ENCODE peak calls at places on chromosomes 7 and 10, in four cellular contexts. U, W, F and K are unnamed samples.

GRCh38 chr7:143015102-143015501 is 11.8 kb downstream of the OR9A2 start:
- DNase-seq in U (no peak), W (no peak), F (peak), K (no peak)

GRCh38 chr7:72411419-72411818 is 719 bp downstream of the CALN1 start:
- DNase-seq in U (no peak), W (no peak), F (no peak), K (no peak)

GRCh38 chr10:116316533-116316932 is 7.7 kb upstream of the CCDC172 start:
- DNase-seq in U (peak), W (no peak), F (no peak), K (no peak)

GRCh38 chr10:88933584-88933983 is 19.0 kb downstream of the ACTA2 start:
- DNase-seq in U (no peak), W (no peak), F (no peak), K (no peak)

GRCh38 chr7:142420554-142421362 is 162.9 kb upstream of the PRSS58 start:
- DNase-seq in U (peak), W (no peak), F (no peak), K (no peak)

GRCh38 chr7:66500087-66500486 is 128.6 kb upstream of the KCTD7 start:
- DNase-seq in U (no peak), W (peak), F (peak), K (no peak)

GRCh38 chr7:157855452-157856213 is 518.8 kb downstream of the DNAJB6 start:
- DNase-seq in U (no peak), W (no peak), F (no peak), K (no peak)

GRCh38 chr7:67019562-67020390 is 23.1 kb downstream of the TYW1 start:
- DNase-seq in U (peak), W (peak), F (no peak), K (no peak)

GRCh38 chr10:78751716-78752115 is 317.1 kb upstream of the ZMIZ1 start:
- DNase-seq in U (no peak), W (no peak), F (no peak), K (no peak)

GRCh38 chr10:111297351-111297848 is 220.6 kb downstream of the ADRA2A start:
- DNase-seq in U (peak), W (no peak), F (no peak), K (no peak)

GRCh38 chr10:62069452-62070191 is 168.1 kb downstream of the ARID5B start:
- DNase-seq in U (no peak), W (no peak), F (no peak), K (no peak)

GRCh38 chr7:26626687-26627086 is 237.7 kb downstream of the SKAP2 start:
- DNase-seq in U (no peak), W (no peak), F (no peak), K (peak)

GRCh38 chr7:74656421-74656910 is 1.1 kb upstream of the GTF2I start:
- DNase-seq in U (peak), W (no peak), F (peak), K (no peak)

GRCh38 chr10:49161411-49161997 is 26.7 kb downstream of the TMEM273 start:
- DNase-seq in U (peak), W (no peak), F (peak), K (no peak)

GRCh38 chr10:13717936-13718772 is 131.4 kb downstream of the PRPF18 start:
- DNase-seq in U (peak), W (no peak), F (no peak), K (peak)

GRCh38 chr10:37754538-37755323 is 102.7 kb downstream of the ZNF248 start:
- DNase-seq in U (no peak), W (peak), F (peak), K (no peak)
- TF ChIP-seq CTCF in U (no peak), W (peak), F (peak), K (no peak)

DNA sequence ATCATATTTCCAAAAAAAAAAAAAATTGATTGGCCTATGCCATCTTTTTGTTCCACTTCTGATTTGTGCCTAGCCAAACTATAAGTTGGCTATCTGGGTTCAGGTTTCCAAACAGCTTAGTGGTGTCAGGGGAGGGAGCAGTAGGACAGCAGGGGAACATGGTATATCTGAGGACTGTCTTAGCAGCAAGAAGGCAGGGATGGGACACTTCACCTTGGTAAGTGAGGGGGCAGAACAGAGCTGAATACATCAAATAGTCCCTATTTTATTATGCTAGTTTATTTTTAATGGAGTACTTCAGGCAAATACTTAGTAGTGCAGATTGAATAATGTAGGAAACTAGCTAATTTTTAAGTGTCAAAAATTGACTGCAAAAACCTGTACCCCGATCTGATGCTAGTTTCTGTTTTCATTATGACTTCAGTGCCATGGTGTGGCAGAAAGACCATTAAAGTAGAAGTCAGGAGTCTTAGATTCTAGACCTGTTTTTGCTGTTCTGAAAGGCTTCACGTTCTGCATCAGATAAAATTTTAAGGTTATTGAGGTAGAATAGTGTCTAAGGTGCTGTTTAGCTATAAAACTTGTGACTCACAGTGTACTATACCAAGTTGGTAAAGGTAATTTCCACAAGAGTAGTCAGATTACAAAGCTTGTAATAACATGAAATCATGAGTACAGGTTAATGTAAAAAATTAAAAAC is 38.4 kb downstream of the ZNRF2 start:
- DNase-seq in U (no peak), W (no peak), F (peak), K (no peak)
- H3K27ac ChIP-seq in U (no peak), W (peak), F (peak), K (no peak)

GRCh38 chr10:96693431-96693830 is 26.9 kb downstream of the PIK3AP1 start:
- DNase-seq in U (no peak), W (no peak), F (no peak), K (no peak)

GRCh38 chr10:96697438-96697837 is 22.9 kb downstream of the PIK3AP1 start:
- DNase-seq in U (no peak), W (no peak), F (no peak), K (no peak)

GRCh38 chr10:96695975-96696634 is 24.2 kb downstream of the PIK3AP1 start:
- DNase-seq in U (no peak), W (no peak), F (no peak), K (no peak)

GRCh38 chr10:96697026-96697425 is 23.3 kb downstream of the PIK3AP1 start:
- DNase-seq in U (no peak), W (no peak), F (no peak), K (no peak)

DNA sequence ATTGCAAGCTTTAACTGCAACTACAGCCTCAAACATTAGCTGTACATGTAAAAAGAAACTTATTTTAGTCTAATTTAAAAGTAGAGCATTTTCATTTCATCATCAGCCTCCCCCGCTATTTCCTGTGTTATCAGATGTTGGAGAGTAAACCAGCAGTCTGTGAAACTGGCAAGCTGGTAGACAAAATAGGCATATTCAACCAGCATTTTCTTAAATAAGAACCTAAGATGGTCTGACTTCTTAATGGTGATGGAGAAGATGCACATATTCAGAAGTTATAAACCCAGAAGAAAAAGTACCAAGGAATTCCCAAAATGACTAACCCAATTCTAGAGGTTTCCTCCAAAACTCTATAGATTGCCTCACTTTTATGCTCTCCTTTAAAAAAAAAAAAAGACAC is 24.9 kb downstream of the PIK3AP1 start:
- DNase-seq in U (no peak), W (no peak), F (peak), K (no peak)
- H3K4me3 ChIP-seq in U (no peak), W (no peak), F (peak), K (no peak)

DNA sequence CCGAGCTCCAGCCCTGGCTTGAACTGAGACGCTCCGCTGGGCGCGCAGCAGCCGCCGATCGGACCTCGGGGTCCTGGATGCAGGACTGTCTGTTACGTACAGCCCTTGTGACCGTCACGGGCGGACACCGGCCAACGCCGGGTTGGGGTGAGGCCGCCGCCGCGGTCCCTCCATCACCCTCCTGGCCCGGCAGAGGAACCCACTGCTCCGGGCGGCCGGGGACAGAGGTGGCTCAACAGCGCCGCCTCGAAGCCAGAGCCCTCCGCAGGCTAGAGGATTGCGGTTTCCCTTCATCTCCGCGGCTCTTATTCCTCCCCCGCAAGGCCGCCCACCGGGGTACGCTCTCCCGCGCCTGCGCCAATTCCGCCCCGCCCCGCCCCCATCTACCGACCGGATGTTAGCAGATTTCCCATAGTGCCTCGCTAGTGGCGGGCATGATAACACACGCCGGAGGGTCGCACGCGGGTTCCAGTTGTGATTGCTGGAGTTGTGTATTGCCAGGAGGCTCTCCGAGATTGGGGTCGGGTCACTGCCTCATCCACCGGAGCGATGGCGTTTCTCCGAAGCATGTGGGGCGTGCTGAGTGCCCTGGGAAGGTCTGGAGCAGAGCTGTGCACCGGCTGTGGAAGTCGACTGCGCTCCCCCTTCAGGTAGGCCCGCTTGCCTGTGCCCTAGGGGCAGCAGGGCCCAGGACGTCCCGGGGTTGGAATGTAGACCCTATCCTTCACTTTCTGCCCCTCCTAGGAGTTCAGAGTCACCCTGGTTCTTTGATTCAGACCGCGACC is at the start of gene TFAM:
- DNase-seq in U (peak), W (peak), F (peak), K (peak)
- TF ChIP-seq CTCF in U (peak), W (peak), F (peak), K (no peak)

DNA sequence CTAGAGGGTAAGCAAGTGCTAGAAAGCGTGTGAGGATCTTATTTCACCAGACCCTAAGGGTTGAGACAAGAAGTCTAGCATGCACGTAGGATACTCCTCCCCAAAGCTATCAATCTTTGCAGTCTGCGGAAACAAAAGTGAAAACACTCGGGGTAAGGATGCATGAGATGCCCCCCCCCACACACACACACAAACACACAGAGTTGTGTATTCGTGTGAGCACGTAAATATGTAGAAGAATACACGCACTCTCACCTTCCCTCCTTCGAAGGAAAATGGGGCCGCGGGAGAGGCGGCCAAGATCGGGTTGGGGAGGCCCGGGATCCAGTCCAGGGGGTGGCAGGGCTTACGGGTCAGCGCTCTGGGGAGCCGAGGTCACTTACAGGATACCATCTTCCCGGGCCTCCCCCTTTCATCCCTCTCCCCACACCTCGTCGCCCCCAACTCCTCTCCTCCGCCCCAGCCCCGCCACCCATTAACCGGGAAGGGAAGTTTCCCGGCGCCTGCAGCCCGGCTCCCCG is 440 bp downstream of the CUL2 start:
- DNase-seq in U (peak), W (no peak), F (peak), K (no peak)
- H3K27ac ChIP-seq in U (peak), W (peak), F (peak), K (peak)